ENCODE peak calls at places on chromosomes 16 and 17, in eight cellular contexts. One of them, this sample, is unnamed.

GRCh38 chr17:17685775-17686291 is 4.6 kb downstream of the RAI1 start:
- DNase-seq in stomach: peak; percentile 81
- DNase-seq in sigmoid colon: no peak
- DNase-seq in HCT116: peak; percentile 60
- DNase-seq in HL-60: no peak
- DNase-seq in breast epithelium: no peak
- DNase-seq in GM23338: peak; percentile 47
- DNase-seq in prostate gland: peak; percentile 81
- DNase-seq in this sample: no peak

GRCh38 chr16:57846078-57846697 is 43.9 kb upstream of the KIFC3 start:
- DNase-seq in stomach: no peak
- DNase-seq in sigmoid colon: no peak
- DNase-seq in HCT116: no peak
- DNase-seq in HL-60: no peak
- DNase-seq in breast epithelium: no peak
- DNase-seq in GM23338: peak; percentile 91
- DNase-seq in prostate gland: no peak
- DNase-seq in this sample: peak; percentile 53

GRCh38 chr16:87686697-87687570 is 78.9 kb downstream of the KLHDC4 start:
- DNase-seq in stomach: no peak
- DNase-seq in sigmoid colon: no peak
- DNase-seq in HCT116: no peak
- DNase-seq in HL-60: no peak
- DNase-seq in breast epithelium: no peak
- DNase-seq in GM23338: no peak
- DNase-seq in prostate gland: no peak
- DNase-seq in this sample: no peak

GRCh38 chr17:67452681-67453554 is 75.8 kb downstream of the PITPNC1 start:
- DNase-seq in stomach: no peak
- DNase-seq in sigmoid colon: no peak
- DNase-seq in HCT116: no peak
- DNase-seq in HL-60: no peak
- DNase-seq in breast epithelium: no peak
- DNase-seq in GM23338: no peak
- DNase-seq in prostate gland: no peak
- DNase-seq in this sample: no peak

GRCh38 chr16:85888405-85889331 is 10.3 kb upstream of the IRF8 start:
- DNase-seq in stomach: no peak
- DNase-seq in sigmoid colon: no peak
- DNase-seq in HCT116: no peak
- DNase-seq in HL-60: no peak
- DNase-seq in breast epithelium: no peak
- DNase-seq in GM23338: no peak
- DNase-seq in prostate gland: no peak
- DNase-seq in this sample: no peak

GRCh38 chr17:9239260-9239820 is 218.0 kb downstream of the NTN1 start:
- DNase-seq in stomach: peak; percentile 27
- DNase-seq in sigmoid colon: no peak
- DNase-seq in HCT116: no peak
- DNase-seq in HL-60: no peak
- DNase-seq in breast epithelium: no peak
- DNase-seq in GM23338: no peak
- DNase-seq in prostate gland: no peak
- DNase-seq in this sample: peak; percentile 86

GRCh38 chr17:6608321-6608720 is 32.2 kb downstream of the KIAA0753 start:
- DNase-seq in stomach: no peak
- DNase-seq in sigmoid colon: no peak
- DNase-seq in HCT116: peak; percentile 49
- DNase-seq in HL-60: no peak
- DNase-seq in breast epithelium: no peak
- DNase-seq in GM23338: no peak
- DNase-seq in prostate gland: no peak
- DNase-seq in this sample: no peak

GRCh38 chr16:67677712-67678111 is 11.1 kb downstream of the C16orf86 start:
- DNase-seq in stomach: no peak
- DNase-seq in sigmoid colon: no peak
- DNase-seq in HCT116: no peak
- DNase-seq in HL-60: no peak
- DNase-seq in breast epithelium: no peak
- DNase-seq in GM23338: peak; percentile 65
- DNase-seq in prostate gland: no peak
- DNase-seq in this sample: peak; percentile 55

GRCh38 chr16:8581923-8582580 is 8.3 kb downstream of the TMEM114 start:
- DNase-seq in stomach: no peak
- DNase-seq in sigmoid colon: peak; percentile 70
- DNase-seq in HCT116: no peak
- DNase-seq in HL-60: peak; percentile 52
- DNase-seq in breast epithelium: no peak
- DNase-seq in GM23338: no peak
- DNase-seq in prostate gland: no peak
- DNase-seq in this sample: no peak

GRCh38 chr17:6212766-6213165 is 142.6 kb downstream of the WSCD1 start:
- DNase-seq in stomach: no peak
- DNase-seq in sigmoid colon: no peak
- DNase-seq in HCT116: no peak
- DNase-seq in HL-60: no peak
- DNase-seq in breast epithelium: no peak
- DNase-seq in GM23338: no peak
- DNase-seq in prostate gland: no peak
- DNase-seq in this sample: no peak

GRCh38 chr17:55962931-55963378 is 190.3 kb upstream of the ANKFN1 start:
- DNase-seq in stomach: no peak
- DNase-seq in sigmoid colon: no peak
- DNase-seq in HCT116: no peak
- DNase-seq in HL-60: peak; percentile 23
- DNase-seq in breast epithelium: no peak
- DNase-seq in GM23338: no peak
- DNase-seq in prostate gland: no peak
- DNase-seq in this sample: no peak

GRCh38 chr16:68116256-68116853 is 31.2 kb downstream of the NFATC3 start:
- DNase-seq in stomach: no peak
- DNase-seq in sigmoid colon: no peak
- DNase-seq in HCT116: no peak
- DNase-seq in HL-60: peak; percentile 15
- DNase-seq in breast epithelium: no peak
- DNase-seq in GM23338: no peak
- DNase-seq in prostate gland: no peak
- DNase-seq in this sample: no peak

GRCh38 chr17:77506371-77506991 is 365.7 kb downstream of the SEC14L1 start:
- DNase-seq in stomach: no peak
- DNase-seq in sigmoid colon: peak; percentile 63
- DNase-seq in HCT116: no peak
- DNase-seq in HL-60: no peak
- DNase-seq in breast epithelium: no peak
- DNase-seq in GM23338: no peak
- DNase-seq in prostate gland: no peak
- DNase-seq in this sample: peak; percentile 54

GRCh38 chr16:87812200-87812656 is 46.4 kb upstream of the KLHDC4 start:
- DNase-seq in stomach: no peak
- DNase-seq in sigmoid colon: peak; percentile 46
- DNase-seq in HCT116: no peak
- DNase-seq in HL-60: no peak
- DNase-seq in breast epithelium: no peak
- DNase-seq in GM23338: no peak
- DNase-seq in prostate gland: no peak
- DNase-seq in this sample: no peak

GRCh38 chr16:49473131-49473530 is 99.5 kb downstream of the C16orf78 start:
- DNase-seq in stomach: peak; percentile 3
- DNase-seq in sigmoid colon: peak; percentile 12
- DNase-seq in HCT116: no peak
- DNase-seq in HL-60: no peak
- DNase-seq in breast epithelium: no peak
- DNase-seq in GM23338: no peak
- DNase-seq in prostate gland: no peak
- DNase-seq in this sample: peak; percentile 65

GRCh38 chr16:21684199-21684598 is 20.4 kb downstream of the OTOA start:
- DNase-seq in stomach: no peak
- DNase-seq in sigmoid colon: no peak
- DNase-seq in HCT116: peak; percentile 4
- DNase-seq in HL-60: no peak
- DNase-seq in breast epithelium: no peak
- DNase-seq in GM23338: peak; percentile 72
- DNase-seq in prostate gland: peak; percentile 4
- DNase-seq in this sample: no peak

GRCh38 chr17:79836952-79837887 is 2.0 kb downstream of the CBX4 start:
- DNase-seq in stomach: peak; percentile 96
- DNase-seq in sigmoid colon: peak; percentile 93
- DNase-seq in HCT116: peak; percentile 62
- DNase-seq in HL-60: peak; percentile 95
- DNase-seq in breast epithelium: peak; percentile 89
- DNase-seq in GM23338: peak; percentile 82
- DNase-seq in prostate gland: peak; percentile 90
- DNase-seq in this sample: peak; percentile 93

GRCh38 chr17:29567362-29568330 is 809 bp upstream of the ABHD15 start:
- DNase-seq in stomach: peak; percentile 73
- DNase-seq in sigmoid colon: peak; percentile 83
- DNase-seq in HCT116: peak; percentile 27
- DNase-seq in HL-60: peak; percentile 82
- DNase-seq in breast epithelium: peak; percentile 56
- DNase-seq in GM23338: peak; percentile 87
- DNase-seq in prostate gland: peak; percentile 56
- DNase-seq in this sample: peak; percentile 96

GRCh38 chr17:29566473-29567361 is at the start of gene ABHD15:
- DNase-seq in stomach: peak; percentile 79
- DNase-seq in sigmoid colon: peak; percentile 87
- DNase-seq in HCT116: peak; percentile 19
- DNase-seq in HL-60: peak; percentile 66
- DNase-seq in breast epithelium: peak; percentile 55
- DNase-seq in GM23338: peak; percentile 67
- DNase-seq in prostate gland: peak; percentile 53
- DNase-seq in this sample: peak; percentile 94

GRCh38 chr17:29568331-29569244 is at the start of gene TP53I13:
- DNase-seq in stomach: peak; percentile 91
- DNase-seq in sigmoid colon: peak; percentile 93
- DNase-seq in HCT116: peak; percentile 22
- DNase-seq in HL-60: peak; percentile 88
- DNase-seq in breast epithelium: peak; percentile 76
- DNase-seq in GM23338: peak; percentile 87
- DNase-seq in prostate gland: peak; percentile 88
- DNase-seq in this sample: peak; percentile 98

GRCh38 chr17:29563816-29564215 is 3.0 kb downstream of the ABHD15 start:
- DNase-seq in stomach: peak; percentile 20
- DNase-seq in sigmoid colon: no peak
- DNase-seq in HCT116: no peak
- DNase-seq in HL-60: no peak
- DNase-seq in breast epithelium: no peak
- DNase-seq in GM23338: no peak
- DNase-seq in prostate gland: no peak
- DNase-seq in this sample: peak; percentile 76

DNA sequence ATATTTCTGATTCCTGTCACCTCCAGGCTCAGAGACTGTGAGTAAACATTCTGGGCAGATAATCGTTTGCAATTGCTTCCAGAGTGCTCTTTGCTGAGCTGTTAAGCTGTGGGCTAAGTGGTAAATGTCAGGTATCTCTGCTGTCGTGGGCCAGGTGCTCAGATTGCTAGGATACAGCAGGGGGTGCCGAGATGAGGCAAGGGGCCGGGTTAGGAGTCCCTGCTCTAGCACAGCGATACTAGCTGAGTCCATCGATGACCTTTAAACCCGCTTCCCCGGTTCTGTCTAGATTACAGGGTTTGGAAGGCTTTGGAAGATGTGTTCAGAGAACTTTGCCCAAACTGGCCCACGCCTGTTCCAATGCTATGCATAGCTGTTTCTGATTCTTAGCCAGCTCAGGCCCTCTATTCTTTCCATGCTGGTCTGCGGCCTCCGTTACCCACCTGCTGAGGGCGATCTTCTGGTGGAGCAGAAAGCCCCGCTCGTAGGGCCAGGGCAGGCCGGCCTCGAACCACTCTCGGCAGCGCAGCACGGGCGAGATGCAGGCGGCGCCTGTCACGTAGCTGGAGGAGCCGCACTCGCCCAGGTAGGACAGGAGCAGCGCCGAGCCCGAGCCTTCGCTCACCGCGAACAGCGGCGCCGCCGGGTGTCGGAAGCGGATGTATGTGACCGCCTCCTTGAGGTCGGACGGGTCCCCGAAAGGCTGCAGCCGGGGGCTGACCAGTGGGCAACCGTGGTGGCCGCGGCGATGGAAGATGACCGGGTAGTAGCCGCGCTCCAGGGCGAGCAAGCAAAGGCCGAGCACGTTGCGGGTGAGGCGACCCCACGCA is 979 bp downstream of the ABHD15 start:
- DNase-seq in stomach: peak; percentile 59
- DNase-seq in sigmoid colon: peak; percentile 63
- DNase-seq in HCT116: peak; percentile 22
- DNase-seq in HL-60: peak; percentile 58
- DNase-seq in breast epithelium: peak; percentile 51
- DNase-seq in GM23338: peak; percentile 82
- DNase-seq in prostate gland: peak; percentile 5
- DNase-seq in this sample: peak; percentile 94
- TF ChIP-seq CTCF in stomach: no peak
- TF ChIP-seq CTCF in sigmoid colon: no peak
- TF ChIP-seq CTCF in HCT116: peak; percentile 46
- TF ChIP-seq CTCF in HL-60: no peak
- TF ChIP-seq CTCF in breast epithelium: no peak
- TF ChIP-seq CTCF in GM23338: peak; percentile 20
- TF ChIP-seq CTCF in prostate gland: no peak
- TF ChIP-seq CTCF in this sample: peak; percentile 11

GRCh38 chr16:4924593-4925378 is 12.2 kb downstream of the PPL start:
- DNase-seq in stomach: peak; percentile 74
- DNase-seq in sigmoid colon: no peak
- DNase-seq in HCT116: no peak
- DNase-seq in HL-60: no peak
- DNase-seq in breast epithelium: peak; percentile 63
- DNase-seq in GM23338: peak; percentile 65
- DNase-seq in prostate gland: peak; percentile 73
- DNase-seq in this sample: no peak
- TF ChIP-seq POLR2AphosphoS5 in stomach: no peak
- TF ChIP-seq POLR2AphosphoS5 in sigmoid colon: no peak
- TF ChIP-seq POLR2AphosphoS5 in HCT116: no peak
- TF ChIP-seq POLR2AphosphoS5 in HL-60: no peak
- TF ChIP-seq POLR2AphosphoS5 in breast epithelium: peak; percentile 60
- TF ChIP-seq POLR2AphosphoS5 in GM23338: no peak
- TF ChIP-seq POLR2AphosphoS5 in prostate gland: peak; percentile 78
- TF ChIP-seq POLR2AphosphoS5 in this sample: no peak

DNA sequence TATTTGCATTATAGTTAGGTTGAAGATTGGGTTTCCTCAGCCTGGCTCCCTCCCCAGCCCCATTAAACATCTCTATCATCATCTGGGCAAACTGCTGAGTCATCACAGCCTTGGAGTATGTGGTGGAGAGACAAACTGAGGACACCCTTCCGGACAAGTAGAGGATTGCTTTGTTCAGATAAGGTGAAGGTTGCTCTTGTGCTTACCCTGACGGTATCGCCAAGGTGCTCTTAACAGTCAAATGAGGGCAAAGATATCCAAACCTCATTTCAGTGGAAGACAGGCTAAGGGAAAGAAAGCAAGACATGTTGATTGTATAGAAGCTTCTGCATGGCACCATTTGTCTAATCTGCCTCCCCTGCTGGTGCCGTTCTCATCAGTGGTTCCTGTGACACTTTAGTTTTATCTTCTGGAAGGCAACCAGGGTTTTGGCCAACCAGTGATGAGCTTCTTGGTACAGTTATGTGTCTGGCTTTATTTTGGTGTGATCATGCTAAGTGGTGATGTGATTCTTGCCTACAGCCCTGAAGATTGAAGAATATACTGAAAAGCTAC is 56.9 kb upstream of the LGALS9 start:
- DNase-seq in stomach: no peak
- DNase-seq in sigmoid colon: no peak
- DNase-seq in HCT116: no peak
- DNase-seq in HL-60: no peak
- DNase-seq in breast epithelium: no peak
- DNase-seq in GM23338: peak; percentile 30
- DNase-seq in prostate gland: no peak
- DNase-seq in this sample: no peak
- TF ChIP-seq CTCF in stomach: no peak
- TF ChIP-seq CTCF in sigmoid colon: no peak
- TF ChIP-seq CTCF in HCT116: no peak
- TF ChIP-seq CTCF in HL-60: no peak
- TF ChIP-seq CTCF in breast epithelium: no peak
- TF ChIP-seq CTCF in GM23338: no peak
- TF ChIP-seq CTCF in prostate gland: no peak
- TF ChIP-seq CTCF in this sample: no peak

GRCh38 chr16:11224096-11224893 is 31.7 kb downstream of the SOCS1 start:
- DNase-seq in stomach: peak; percentile 71
- DNase-seq in sigmoid colon: peak; percentile 86
- DNase-seq in HCT116: no peak
- DNase-seq in HL-60: peak; percentile 83
- DNase-seq in breast epithelium: no peak
- DNase-seq in GM23338: peak; percentile 47
- DNase-seq in prostate gland: peak; percentile 33
- DNase-seq in this sample: peak; percentile 97
- TF ChIP-seq POLR2AphosphoS5 in stomach: peak; percentile 24
- TF ChIP-seq POLR2AphosphoS5 in sigmoid colon: no peak
- TF ChIP-seq POLR2AphosphoS5 in HCT116: no peak
- TF ChIP-seq POLR2AphosphoS5 in HL-60: no peak
- TF ChIP-seq POLR2AphosphoS5 in breast epithelium: peak; percentile 15
- TF ChIP-seq POLR2AphosphoS5 in GM23338: no peak
- TF ChIP-seq POLR2AphosphoS5 in prostate gland: peak; percentile 57
- TF ChIP-seq POLR2AphosphoS5 in this sample: peak; percentile 96

This sample was measured in spleen.